ENCODE peak calls at places on chromosomes 1 and 21, in ten cellular contexts. L is suprapubic skin, K is prostate gland, J is transverse colon, X is stomach, M is breast epithelium, Z is spleen, Q is sigmoid colon, O is HCT116, F is upper lobe of left lung. A is an unnamed sample.

GRCh38 chr1:94529416-94529815 is 12.1 kb downstream of the F3 start:
- DNase-seq in J (no peak), O (no peak), Z (no peak), L (no peak), M (no peak), K (no peak), X (no peak), F (no peak), Q (no peak), A (no peak)

GRCh38 chr1:52346653-52347052 is 19.4 kb downstream of the CC2D1B start:
- DNase-seq in K (no peak), L (no peak), Z (no peak), M (no peak), O (no peak), J (no peak), F (no peak), Q (no peak), X (no peak), A (no peak)

GRCh38 chr1:13619909-13620308 is 36.3 kb downstream of the PDPN start:
- DNase-seq in M (no peak), X (no peak), K (peak; percentile 28), J (no peak), Z (no peak), Q (no peak), F (no peak), L (peak; percentile 65), O (no peak), A (peak; percentile 98)

GRCh38 chr1:147171399-147172167 is 687 bp downstream of the PRKAB2 start:
- DNase-seq in J (peak; percentile 13), M (no peak), O (no peak), X (no peak), Q (no peak), Z (no peak), K (peak; percentile 6), F (no peak), L (no peak), A (no peak)

GRCh38 chr1:39895731-39896480 is 5.8 kb downstream of the MYCL start:
- DNase-seq in L (no peak), Q (no peak), J (no peak), X (no peak), O (no peak), Z (no peak), F (no peak), M (no peak), K (no peak), A (no peak)

GRCh38 chr1:21123287-21123961 is 53.3 kb downstream of the EIF4G3 start:
- DNase-seq in F (no peak), Z (no peak), J (no peak), K (no peak), M (no peak), L (no peak), X (no peak), O (no peak), Q (no peak), A (no peak)

GRCh38 chr21:42312626-42313104 is 2.5 kb downstream of the TFF3 start:
- DNase-seq in Z (peak; percentile 69), L (no peak), J (no peak), K (no peak), X (no peak), Q (no peak), F (peak; percentile 51), M (no peak), O (no peak), A (no peak)

GRCh38 chr1:99438656-99439055 is 174.4 kb downstream of the PLPPR4 start:
- DNase-seq in X (no peak), K (no peak), M (no peak), F (no peak), J (no peak), L (no peak), O (no peak), Q (no peak), Z (no peak), A (no peak)

GRCh38 chr1:179529482-179529881 is 46.3 kb downstream of the NPHS2 start:
- DNase-seq in L (no peak), F (no peak), Q (no peak), O (no peak), J (no peak), Z (no peak), M (no peak), K (no peak), X (no peak), A (no peak)

GRCh38 chr1:76433528-76433927 is 359.0 kb downstream of the ST6GALNAC3 start:
- DNase-seq in K (no peak), X (no peak), O (no peak), L (no peak), F (no peak), Z (no peak), Q (no peak), M (no peak), J (no peak), A (no peak)

DNA sequence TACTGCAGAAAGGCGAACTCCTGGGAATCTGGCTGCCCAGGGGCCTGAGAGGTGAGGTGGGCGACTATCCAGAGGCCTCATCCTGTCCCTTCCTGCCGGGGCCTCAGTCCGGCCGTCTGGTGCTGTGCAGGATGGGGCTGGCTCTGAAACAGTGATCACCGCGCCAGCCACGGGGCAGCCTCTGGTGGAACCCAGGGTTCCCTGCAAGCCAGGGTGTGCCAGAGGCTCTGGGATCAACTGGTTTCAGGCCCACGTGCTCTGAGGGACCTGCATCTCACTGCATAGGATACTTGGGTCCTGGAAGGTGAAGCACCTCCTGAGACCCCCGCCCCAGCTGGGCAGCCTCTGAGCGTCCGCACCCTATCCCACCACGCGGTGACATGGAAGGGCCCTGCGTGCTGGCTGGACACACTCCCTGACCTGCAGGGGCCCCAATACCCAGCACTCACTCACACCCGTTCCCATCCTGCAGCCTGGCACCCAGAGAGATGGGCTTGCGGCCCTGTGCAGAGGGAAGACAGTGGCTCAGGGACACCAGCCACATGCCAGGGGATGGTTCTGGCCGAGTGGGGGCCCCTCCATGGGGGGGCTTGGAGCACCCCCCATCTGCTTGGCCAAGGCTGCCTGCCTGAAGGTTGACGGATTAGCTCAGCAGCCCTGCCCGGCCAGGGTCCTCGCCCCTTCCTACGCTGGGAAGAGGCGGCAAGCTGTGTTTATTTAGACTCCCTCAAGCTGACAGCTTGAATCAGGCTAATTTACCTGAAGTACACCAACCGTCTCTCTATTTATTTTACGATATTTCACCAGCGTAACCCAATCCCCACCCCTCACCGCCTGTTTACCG is 64.3 kb upstream of the TTC34 start:
- DNase-seq in M (no peak), O (no peak), K (no peak), J (no peak), L (no peak), Q (no peak), F (peak; percentile 53), Z (no peak), X (no peak), A (no peak)
- H3K9me3 ChIP-seq in M (peaks cover 7% of the 10 kb centered on the region), O (peaks cover 4% of the 10 kb centered on the region), K (no peaks in the 10 kb centered on the region), J (peaks cover under 1% of the 10 kb centered on the region), L (peaks cover under 1% of the 10 kb centered on the region), Q (peaks cover 5% of the 10 kb centered on the region), F (peaks cover 4% of the 10 kb centered on the region), Z (peaks cover 9% of the 10 kb centered on the region), X (peaks cover 10% of the 10 kb centered on the region), A (peaks cover 3% of the 10 kb centered on the region)

DNA sequence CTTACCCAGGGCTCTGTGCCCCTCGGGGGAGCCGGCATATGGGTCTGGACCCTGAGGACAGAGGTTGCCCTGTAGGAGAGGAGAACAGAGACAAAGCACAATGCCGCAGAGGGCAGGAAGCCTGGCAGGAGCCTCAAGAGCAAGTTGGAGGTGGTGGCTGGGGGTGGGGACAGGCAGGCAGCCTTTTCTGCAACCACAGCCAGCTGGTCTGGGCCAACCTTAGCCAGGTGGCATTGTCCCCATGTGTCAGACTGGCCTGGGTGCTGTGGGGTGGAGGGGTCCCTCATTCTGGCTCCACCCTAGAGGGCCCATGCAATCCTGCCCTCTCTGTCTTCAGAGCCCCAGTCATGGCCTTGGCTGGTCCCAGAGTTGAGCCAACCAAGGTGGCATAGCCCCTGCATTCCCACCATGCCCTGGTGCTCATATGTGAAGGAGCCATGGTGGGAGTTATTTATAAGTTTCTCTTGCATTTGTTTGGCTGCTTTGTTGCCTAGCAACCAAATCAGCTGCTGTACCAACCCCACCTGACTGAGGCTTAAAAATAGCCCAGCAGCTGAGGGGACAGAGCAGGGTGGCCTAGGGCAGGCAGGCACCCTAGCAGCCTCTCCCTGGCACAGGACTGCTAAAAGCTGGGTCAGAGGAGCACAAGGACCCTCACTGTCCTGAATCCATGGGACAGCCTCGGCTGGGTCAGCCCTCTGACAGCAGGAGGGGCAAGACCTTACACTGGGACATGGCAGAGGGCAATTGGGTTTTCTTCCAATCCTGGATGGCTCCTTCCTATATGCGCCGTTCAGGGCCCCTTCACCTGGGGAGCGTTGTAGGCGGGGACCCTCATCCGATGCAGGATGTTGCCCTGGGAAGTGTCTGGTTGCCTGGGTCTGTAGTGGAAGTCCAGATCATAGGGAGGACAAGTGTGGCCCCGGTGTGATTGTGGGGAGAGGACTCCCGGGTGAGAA is 19.5 kb downstream of the MAP7D1 start:
- DNase-seq in F (no peak), Z (no peak), O (no peak), X (peak; percentile 35), L (no peak), Q (peak; percentile 81), K (no peak), M (no peak), J (peak; percentile 66), A (no peak)
- TF ChIP-seq POLR2AphosphoS5 in F (no peak), Z (no peak), O (no peak), X (no peak), L (no peak), Q (no peak), K (no peak), M (no peak), J (peak; percentile 15), A (no peak)

GRCh38 chr1:152626688-152627087 is 3.8 kb upstream of the LCE3A start:
- DNase-seq in K (no peak), Z (no peak), F (no peak), M (no peak), X (no peak), Q (no peak), J (no peak), O (no peak), L (no peak), A (no peak)

GRCh38 chr1:152630596-152630995 is 7.7 kb upstream of the LCE3A start:
- DNase-seq in Q (no peak), M (no peak), X (no peak), J (no peak), F (no peak), O (no peak), L (no peak), K (no peak), Z (no peak), A (no peak)
- H3K9me3 ChIP-seq in Q (no peaks in the 10 kb centered on the region), M (peaks cover 10% of the 10 kb centered on the region), X (peaks cover 16% of the 10 kb centered on the region), J (no peaks in the 10 kb centered on the region), F (no peaks in the 10 kb centered on the region), O (no peaks in the 10 kb centered on the region), L (peaks cover 6% of the 10 kb centered on the region), K (no peaks in the 10 kb centered on the region), Z (no peaks in the 10 kb centered on the region), A (no peaks in the 10 kb centered on the region)

DNA sequence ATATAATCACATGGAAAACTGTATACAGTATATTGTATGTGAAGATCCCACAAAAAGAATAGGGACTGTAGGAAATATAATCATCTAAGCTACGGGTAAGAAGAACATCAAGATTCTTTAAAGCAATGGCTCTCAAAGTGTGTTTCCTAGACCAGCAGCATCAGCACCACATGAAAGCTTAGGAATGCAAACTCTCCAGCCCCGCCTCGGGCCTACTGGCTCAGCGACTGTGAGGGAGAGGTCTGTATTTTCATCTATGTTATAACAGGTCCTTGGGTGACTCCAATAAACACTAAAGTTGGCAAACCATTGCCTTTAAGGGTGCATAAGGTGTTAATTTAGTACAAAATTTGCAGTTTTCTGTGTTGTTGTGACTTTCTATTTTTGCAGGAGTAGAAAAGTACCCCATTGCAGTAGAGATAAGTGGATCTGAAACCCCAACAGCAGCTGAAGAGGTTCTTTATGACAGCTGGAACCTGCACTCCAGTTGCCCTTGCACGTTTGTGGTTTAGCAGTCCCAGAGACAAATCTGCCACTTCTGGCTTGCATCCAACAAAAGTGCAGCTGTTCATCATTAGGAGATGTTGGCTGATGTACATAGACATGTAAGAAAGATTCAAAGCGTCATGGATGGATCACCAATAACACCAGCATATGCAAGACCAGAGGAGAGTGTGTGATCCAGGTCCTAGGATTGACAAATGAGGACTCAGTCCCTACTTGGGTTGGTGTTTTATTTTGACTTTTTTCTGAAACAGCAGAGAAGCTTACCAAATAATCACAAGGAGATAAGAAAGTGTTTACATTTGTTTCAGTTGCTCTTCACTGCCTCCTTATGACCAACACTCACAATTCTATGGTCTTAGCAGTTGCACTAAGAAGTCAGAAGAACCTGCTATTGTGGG is 15.9 kb upstream of the IFNAR1 start:
- DNase-seq in X (no peak), K (peak; percentile 2), F (no peak), O (no peak), J (peak; percentile 71), Z (no peak), M (no peak), L (no peak), Q (no peak), A (peak; percentile 25)
- TF ChIP-seq POLR2AphosphoS5 in X (no peak), K (no peak), F (no peak), O (no peak), J (no peak), Z (no peak), M (no peak), L (no peak), Q (no peak), A (no peak)

A was measured in vagina.